ENCODE peak calls at places on chromosomes 12 and 14, in seven cellular contexts. H, K, Q, R, U, Y and W are unnamed samples.

GRCh38 chr12:29241821-29242591 is 92.9 kb downstream of the FAR2 start:
- DNase-seq in K (peak; percentile 93), Y (peak; percentile 90), Q (peak; percentile 80), R (peak; percentile 65), U (peak; percentile 1), H (peak; percentile 63), W (no peak)

GRCh38 chr12:128823216-128823915 is 392 bp downstream of the SLC15A4 start:
- DNase-seq in U (no peak), K (no peak), Q (no peak), H (no peak), R (no peak), Y (peak; percentile 48), W (no peak)

GRCh38 chr12:13362260-13362841 is 165.8 kb downstream of the EMP1 start:
- DNase-seq in K (peak; percentile 66), Y (peak; percentile 62), U (peak; percentile 43), R (peak; percentile 23), H (no peak), Q (peak; percentile 5), W (no peak)

GRCh38 chr14:104579507-104579906 is at the start of gene C14orf180:
- DNase-seq in K (no peak), Q (no peak), H (no peak), U (no peak), R (no peak), Y (no peak), W (no peak)

GRCh38 chr12:92973614-92974013 is 44.5 kb upstream of the EEA1 start:
- DNase-seq in Q (peak; percentile 90), U (peak; percentile 50), R (peak; percentile 62), H (no peak), K (peak; percentile 98), Y (peak; percentile 97), W (no peak)

GRCh38 chr14:71267691-71268090 is 360.4 kb downstream of the PCNX1 start:
- DNase-seq in K (peak; percentile 24), Q (peak; percentile 24), R (no peak), H (no peak), U (no peak), Y (no peak), W (no peak)

GRCh38 chr12:23488130-23488529 is 461.3 kb downstream of the SOX5 start:
- DNase-seq in R (no peak), K (no peak), Q (no peak), Y (no peak), H (no peak), U (no peak), W (no peak)

GRCh38 chr12:26636710-26637328 is 196.2 kb downstream of the ITPR2 start:
- DNase-seq in H (no peak), K (peak; percentile 80), Q (peak; percentile 74), Y (peak; percentile 51), U (peak; percentile 38), R (no peak), W (no peak)

GRCh38 chr14:84482256-84483071 is 1047.5 kb upstream of the FLRT2 start:
- DNase-seq in Q (peak; percentile 75), R (peak; percentile 56), U (peak; percentile 63), H (no peak), Y (no peak), K (peak; percentile 68), W (no peak)

GRCh38 chr14:102608064-102608446 is 15.6 kb downstream of the RCOR1 start:
- DNase-seq in Q (no peak), H (no peak), R (no peak), U (no peak), Y (no peak), K (no peak), W (no peak)

GRCh38 chr12:119208626-119209061 is 29.9 kb downstream of the HSPB8 start:
- DNase-seq in U (peak; percentile 58), H (peak; percentile 70), Q (peak; percentile 38), K (peak; percentile 59), R (no peak), Y (peak; percentile 21), W (peak; percentile 32)

GRCh38 chr12:51827925-51828818 is 20.3 kb downstream of the FIGNL2 start:
- DNase-seq in K (peak; percentile 76), R (peak; percentile 55), H (no peak), Y (peak; percentile 70), U (peak; percentile 20), Q (peak; percentile 64), W (no peak)

GRCh38 chr12:112165624-112166023 is 40.3 kb downstream of the TRAFD1 start:
- DNase-seq in R (no peak), Q (no peak), K (no peak), Y (no peak), H (no peak), U (no peak), W (no peak)

DNA sequence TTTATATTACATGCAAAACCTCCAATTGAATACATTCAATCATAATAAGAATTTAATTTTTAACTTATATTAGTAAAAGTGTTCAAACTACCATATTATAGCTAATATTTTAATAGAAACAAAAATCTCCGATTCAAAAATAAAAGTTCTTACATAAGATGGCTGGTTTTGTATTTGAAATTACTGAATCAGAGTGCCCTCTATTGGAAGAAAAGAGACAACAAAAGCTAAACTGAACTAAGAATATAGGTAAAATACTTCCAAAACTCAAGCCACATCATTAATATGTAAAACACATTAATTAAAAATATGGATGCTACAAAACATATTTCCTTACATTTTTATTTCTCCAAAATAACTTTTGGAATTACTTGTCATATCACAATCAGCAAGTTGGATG is 120.3 kb downstream of the GARIN6 start:
- DNase-seq in U (no peak), Q (peak; percentile 11), H (no peak), K (peak; percentile 49), Y (peak; percentile 5), R (no peak), W (no peak)
- TF ChIP-seq CTCF in U (peak; percentile 69), Q (peak; percentile 51), H (peak; percentile 64), K (peak; percentile 35), Y (peak; percentile 41), R (peak; percentile 49), W (peak; percentile 66)

GRCh38 chr12:16110596-16110995 is 166.9 kb downstream of the SLC15A5 start:
- DNase-seq in K (no peak), R (no peak), Y (no peak), H (no peak), Q (no peak), U (no peak), W (no peak)

GRCh38 chr12:16118586-16118985 is 158.9 kb downstream of the SLC15A5 start:
- DNase-seq in H (no peak), R (no peak), U (no peak), Q (no peak), Y (no peak), K (no peak), W (no peak)

GRCh38 chr12:16112151-16112550 is 165.3 kb downstream of the SLC15A5 start:
- DNase-seq in U (no peak), Y (no peak), Q (no peak), R (no peak), H (no peak), K (no peak), W (no peak)

DNA sequence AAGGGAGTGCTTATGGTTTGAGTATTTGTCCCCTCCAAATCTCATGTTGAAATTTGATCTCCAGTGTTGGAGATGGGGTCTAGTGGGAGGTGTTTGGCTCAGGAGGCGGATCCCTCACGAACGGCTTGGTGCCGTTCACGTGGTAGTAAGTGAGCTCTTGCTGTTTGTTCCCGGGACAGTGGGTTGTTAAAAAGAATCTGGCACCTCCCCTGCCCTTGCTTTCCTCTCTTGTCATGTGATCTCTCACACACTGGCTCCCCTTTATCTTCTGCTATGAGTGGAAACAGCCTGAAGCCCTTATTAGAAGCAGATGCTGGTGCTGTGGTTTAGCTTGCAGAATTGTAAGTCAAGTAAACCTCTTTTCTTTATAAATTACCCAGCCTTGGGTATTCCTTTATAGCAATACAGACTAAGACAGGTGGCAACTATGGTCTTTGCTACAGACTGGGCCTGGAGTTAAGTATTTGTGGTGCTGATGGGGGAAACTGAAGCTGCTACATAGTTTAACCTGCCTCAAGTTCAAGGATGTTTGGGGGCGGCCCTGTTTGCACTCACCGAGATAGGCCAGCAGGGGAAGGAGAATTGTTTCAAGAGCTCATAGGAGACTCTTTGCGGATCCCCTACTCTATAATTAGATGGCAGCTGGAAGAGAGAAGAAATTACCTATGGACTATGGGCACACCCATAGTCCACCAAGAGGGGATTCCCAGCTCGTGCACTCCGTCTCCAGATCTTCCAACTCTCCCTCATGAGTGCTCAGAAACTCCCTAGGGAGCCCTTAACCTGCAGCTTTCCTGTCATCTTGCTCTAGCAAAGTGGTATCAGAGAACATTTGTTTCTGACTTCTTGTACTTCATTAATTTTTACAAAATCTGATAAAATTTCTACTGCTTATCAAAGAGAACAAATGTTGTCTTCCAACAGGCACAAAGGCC is 164.6 kb downstream of the SLC15A5 start:
- DNase-seq in K (no peak), R (no peak), Y (no peak), Q (no peak), U (no peak), H (no peak), W (no peak)
- TF ChIP-seq CTCF in K (no peak), R (no peak), Y (no peak), Q (no peak), U (no peak), H (no peak), W (no peak)

DNA sequence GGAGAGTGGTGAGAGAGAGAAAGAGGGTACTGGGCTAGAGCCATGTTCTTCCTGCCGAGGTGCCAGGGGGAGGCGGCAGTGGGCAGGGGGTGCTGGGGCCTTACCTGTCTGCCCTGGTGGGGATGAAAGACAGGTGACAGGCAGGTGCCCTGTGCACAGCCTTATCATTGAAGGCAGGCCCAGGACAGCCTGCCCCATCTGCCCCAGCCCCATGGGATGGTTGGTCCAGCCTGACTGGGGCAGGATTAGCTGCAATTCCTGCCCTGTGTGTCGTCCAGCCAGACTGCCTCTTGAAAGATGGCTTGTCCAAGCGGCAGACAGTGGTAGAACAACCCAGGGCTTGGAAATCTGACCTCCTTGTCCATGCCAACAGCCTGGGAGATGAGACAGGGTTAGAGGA is 67.2 kb downstream of the TSPAN11 start:
- DNase-seq in U (no peak), Q (no peak), R (no peak), Y (no peak), H (no peak), K (no peak), W (no peak)
- TF ChIP-seq CTCF in U (no peak), Q (no peak), R (no peak), Y (no peak), H (no peak), K (no peak), W (no peak)

GRCh38 chr12:5439788-5440300 is 7.9 kb downstream of the NTF3 start:
- DNase-seq in K (no peak), R (no peak), Q (no peak), Y (no peak), U (no peak), H (no peak), W (no peak)

GRCh38 chr12:5440973-5441372 is 9.1 kb downstream of the NTF3 start:
- DNase-seq in K (no peak), H (no peak), U (no peak), Y (no peak), R (no peak), Q (peak; percentile 34), W (no peak)

GRCh38 chr12:5438671-5439200 is 6.8 kb downstream of the NTF3 start:
- DNase-seq in K (no peak), H (no peak), Y (no peak), Q (no peak), R (no peak), U (no peak), W (no peak)

GRCh38 chr12:5437657-5438056 is 5.7 kb downstream of the NTF3 start:
- DNase-seq in R (no peak), U (no peak), Q (no peak), Y (no peak), K (no peak), H (no peak), W (no peak)

DNA sequence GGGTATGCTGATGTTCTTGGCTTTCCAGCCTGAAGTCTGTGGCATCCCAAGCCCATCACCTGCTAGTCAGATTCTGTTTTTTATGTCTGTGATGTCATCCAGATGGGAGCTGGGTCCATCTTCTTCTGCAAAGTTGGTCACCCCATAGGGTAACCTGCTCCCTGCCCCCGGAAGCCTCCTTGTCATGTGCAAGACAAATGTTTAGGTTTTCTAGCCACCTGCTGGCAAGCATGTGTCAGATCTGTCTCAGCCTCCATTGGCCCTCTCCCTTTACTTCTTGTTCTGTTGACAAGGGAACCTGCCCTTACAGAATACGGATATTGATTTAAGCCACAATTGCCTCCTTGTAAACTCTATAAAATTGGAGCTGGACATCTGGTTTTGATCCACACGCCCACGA is 7.4 kb downstream of the NTF3 start:
- DNase-seq in U (no peak), K (no peak), H (no peak), Q (peak; percentile 24), R (no peak), Y (no peak), W (no peak)
- TF ChIP-seq CTCF in U (peak; percentile 53), K (no peak), H (no peak), Q (no peak), R (no peak), Y (no peak), W (no peak)